ENCODE peak calls at places on chromosome 1, in eight cellular contexts. One of them, this sample, is unnamed.

GRCh38 chr1:41073971-41074370 is 52.4 kb upstream of the SLFNL1 start:
- DNase-seq in neural progenitor cell: no peak
- DNase-seq in left lung: no peak
- DNase-seq in breast epithelium: no peak
- DNase-seq in K562: no peak
- DNase-seq in foreskin keratinocyte: peak; percentile 28
- DNase-seq in upper lobe of right lung: no peak
- DNase-seq in fibroblast of lung: peak; percentile 14
- DNase-seq in this sample: no peak

GRCh38 chr1:63779872-63780271 is 6.1 kb downstream of the ROR1 start:
- DNase-seq in neural progenitor cell: no peak
- DNase-seq in left lung: no peak
- DNase-seq in breast epithelium: no peak
- DNase-seq in K562: no peak
- DNase-seq in foreskin keratinocyte: no peak
- DNase-seq in upper lobe of right lung: no peak
- DNase-seq in fibroblast of lung: peak; percentile 46
- DNase-seq in this sample: no peak

GRCh38 chr1:150295476-150295875 is 1.8 kb downstream of the MRPS21 start:
- DNase-seq in neural progenitor cell: no peak
- DNase-seq in left lung: no peak
- DNase-seq in breast epithelium: no peak
- DNase-seq in K562: no peak
- DNase-seq in foreskin keratinocyte: no peak
- DNase-seq in upper lobe of right lung: no peak
- DNase-seq in fibroblast of lung: no peak
- DNase-seq in this sample: no peak

GRCh38 chr1:32761253-32761877 is 55.8 kb downstream of the YARS1 start:
- DNase-seq in neural progenitor cell: no peak
- DNase-seq in left lung: no peak
- DNase-seq in breast epithelium: peak; percentile 80
- DNase-seq in K562: peak; percentile 81
- DNase-seq in foreskin keratinocyte: peak; percentile 89
- DNase-seq in upper lobe of right lung: peak; percentile 80
- DNase-seq in fibroblast of lung: peak; percentile 55
- DNase-seq in this sample: peak; percentile 60

GRCh38 chr1:14255711-14256110 is 342.8 kb upstream of the KAZN start:
- DNase-seq in neural progenitor cell: no peak
- DNase-seq in left lung: no peak
- DNase-seq in breast epithelium: no peak
- DNase-seq in K562: no peak
- DNase-seq in foreskin keratinocyte: no peak
- DNase-seq in upper lobe of right lung: no peak
- DNase-seq in fibroblast of lung: peak; percentile 9
- DNase-seq in this sample: no peak

GRCh38 chr1:156489166-156489934 is 11.2 kb downstream of the MEF2D start:
- DNase-seq in neural progenitor cell: peak; percentile 77
- DNase-seq in left lung: no peak
- DNase-seq in breast epithelium: no peak
- DNase-seq in K562: peak; percentile 53
- DNase-seq in foreskin keratinocyte: no peak
- DNase-seq in upper lobe of right lung: no peak
- DNase-seq in fibroblast of lung: no peak
- DNase-seq in this sample: no peak

GRCh38 chr1:191870490-191870889 is 287.8 kb upstream of the RGS18 start:
- DNase-seq in neural progenitor cell: no peak
- DNase-seq in left lung: no peak
- DNase-seq in breast epithelium: no peak
- DNase-seq in K562: no peak
- DNase-seq in foreskin keratinocyte: no peak
- DNase-seq in upper lobe of right lung: no peak
- DNase-seq in fibroblast of lung: no peak
- DNase-seq in this sample: no peak

GRCh38 chr1:205438213-205439158 is 16.6 kb upstream of the LEMD1 start:
- DNase-seq in neural progenitor cell: no peak
- DNase-seq in left lung: peak; percentile 86
- DNase-seq in breast epithelium: peak; percentile 77
- DNase-seq in K562: peak; percentile 83
- DNase-seq in foreskin keratinocyte: no peak
- DNase-seq in upper lobe of right lung: peak; percentile 88
- DNase-seq in fibroblast of lung: peak; percentile 73
- DNase-seq in this sample: peak; percentile 84

GRCh38 chr1:23422313-23422877 is 2.2 kb downstream of the TCEA3 start:
- DNase-seq in neural progenitor cell: no peak
- DNase-seq in left lung: no peak
- DNase-seq in breast epithelium: peak; percentile 61
- DNase-seq in K562: peak; percentile 77
- DNase-seq in foreskin keratinocyte: peak; percentile 14
- DNase-seq in upper lobe of right lung: peak; percentile 85
- DNase-seq in fibroblast of lung: peak; percentile 82
- DNase-seq in this sample: peak; percentile 84

GRCh38 chr1:162663086-162663485 is 30.8 kb downstream of the DDR2 start:
- DNase-seq in neural progenitor cell: no peak
- DNase-seq in left lung: no peak
- DNase-seq in breast epithelium: no peak
- DNase-seq in K562: no peak
- DNase-seq in foreskin keratinocyte: no peak
- DNase-seq in upper lobe of right lung: no peak
- DNase-seq in fibroblast of lung: no peak
- DNase-seq in this sample: no peak
- H3K4me1 ChIP-seq in neural progenitor cell: peaks cover 12% of the 10 kb centered on the region
- H3K4me1 ChIP-seq in left lung: no peaks in the 10 kb centered on the region
- H3K4me1 ChIP-seq in breast epithelium: no peaks in the 10 kb centered on the region
- H3K4me1 ChIP-seq in K562: no peaks in the 10 kb centered on the region
- H3K4me1 ChIP-seq in foreskin keratinocyte: peaks cover 12% of the 10 kb centered on the region
- H3K4me1 ChIP-seq in upper lobe of right lung: no peaks in the 10 kb centered on the region
- H3K4me1 ChIP-seq in fibroblast of lung: peaks cover 17% of the 10 kb centered on the region
- H3K4me1 ChIP-seq in this sample: no peaks in the 10 kb centered on the region

DNA sequence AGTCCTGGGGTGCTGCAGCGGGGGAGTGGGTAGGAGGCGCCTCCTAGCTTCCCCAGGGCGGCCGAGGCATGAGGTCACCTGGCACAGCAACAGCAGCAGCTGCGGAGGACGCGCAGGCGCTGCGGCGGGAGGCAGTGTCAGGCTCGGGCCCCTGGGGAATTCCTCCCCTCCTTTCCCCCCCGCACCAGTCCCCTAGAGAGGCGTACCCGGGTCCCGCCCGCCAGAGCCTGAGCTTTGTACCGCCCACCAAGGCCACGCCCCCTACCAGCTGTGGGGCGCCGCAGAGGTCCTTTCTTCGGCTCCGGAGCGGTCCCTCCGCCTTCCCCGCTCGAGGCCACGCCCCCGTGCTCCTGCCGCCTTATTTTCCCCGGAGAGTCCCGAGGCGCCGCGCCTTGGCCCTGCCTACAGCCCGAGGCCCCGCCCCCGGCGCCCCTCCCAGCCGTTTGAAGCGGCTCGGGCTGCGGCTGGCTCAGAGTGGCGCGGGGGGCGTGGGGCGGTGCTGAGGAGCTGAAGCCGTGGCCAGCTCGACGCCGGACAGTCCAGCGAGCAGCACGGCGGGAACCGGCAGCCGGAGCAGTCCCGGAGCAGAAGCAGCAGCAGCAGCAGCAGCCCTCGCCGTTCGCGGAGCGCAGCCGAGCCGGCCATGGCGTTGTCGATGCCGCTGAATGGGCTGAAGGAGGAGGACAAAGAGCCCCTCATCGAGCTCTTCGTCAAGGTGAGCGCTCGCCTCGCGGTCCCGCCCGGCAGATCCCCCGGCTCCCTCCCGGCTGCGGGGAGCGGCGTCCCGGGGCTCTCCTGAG is at the start of gene CLIC4:
- DNase-seq in neural progenitor cell: peak; percentile 100
- DNase-seq in left lung: peak; percentile 100
- DNase-seq in breast epithelium: peak; percentile 99
- DNase-seq in K562: peak; percentile 99
- DNase-seq in foreskin keratinocyte: peak; percentile 96
- DNase-seq in upper lobe of right lung: peak; percentile 100
- DNase-seq in fibroblast of lung: peak; percentile 99
- DNase-seq in this sample: peak; percentile 100
- TF ChIP-seq CTCF in neural progenitor cell: no peak
- TF ChIP-seq CTCF in left lung: peak; percentile 10
- TF ChIP-seq CTCF in breast epithelium: no peak
- TF ChIP-seq CTCF in K562: peak; percentile 46
- TF ChIP-seq CTCF in foreskin keratinocyte: peak; percentile 77
- TF ChIP-seq CTCF in upper lobe of right lung: no peak
- TF ChIP-seq CTCF in fibroblast of lung: peak; percentile 24
- TF ChIP-seq CTCF in this sample: peak; percentile 14

GRCh38 chr1:221069178-221069903 is 190.1 kb downstream of the HLX start:
- DNase-seq in neural progenitor cell: peak; percentile 4
- DNase-seq in left lung: no peak
- DNase-seq in breast epithelium: no peak
- DNase-seq in K562: no peak
- DNase-seq in foreskin keratinocyte: no peak
- DNase-seq in upper lobe of right lung: no peak
- DNase-seq in fibroblast of lung: no peak
- DNase-seq in this sample: no peak
- H3K4me1 ChIP-seq in neural progenitor cell: no peaks in the 10 kb centered on the region
- H3K4me1 ChIP-seq in left lung: no peaks in the 10 kb centered on the region
- H3K4me1 ChIP-seq in breast epithelium: no peaks in the 10 kb centered on the region
- H3K4me1 ChIP-seq in K562: no peaks in the 10 kb centered on the region
- H3K4me1 ChIP-seq in foreskin keratinocyte: no peaks in the 10 kb centered on the region
- H3K4me1 ChIP-seq in upper lobe of right lung: peaks cover 18% of the 10 kb centered on the region
- H3K4me1 ChIP-seq in fibroblast of lung: no peaks in the 10 kb centered on the region
- H3K4me1 ChIP-seq in this sample: peaks cover 8% of the 10 kb centered on the region

GRCh38 chr1:65471213-65471833 is 50.9 kb downstream of the LEPR start:
- DNase-seq in neural progenitor cell: no peak
- DNase-seq in left lung: no peak
- DNase-seq in breast epithelium: no peak
- DNase-seq in K562: no peak
- DNase-seq in foreskin keratinocyte: no peak
- DNase-seq in upper lobe of right lung: no peak
- DNase-seq in fibroblast of lung: no peak
- DNase-seq in this sample: no peak

GRCh38 chr1:65469889-65470340 is 49.4 kb downstream of the LEPR start:
- DNase-seq in neural progenitor cell: no peak
- DNase-seq in left lung: no peak
- DNase-seq in breast epithelium: no peak
- DNase-seq in K562: no peak
- DNase-seq in foreskin keratinocyte: no peak
- DNase-seq in upper lobe of right lung: no peak
- DNase-seq in fibroblast of lung: peak; percentile 22
- DNase-seq in this sample: no peak

GRCh38 chr1:65469126-65469888 is 48.8 kb downstream of the LEPR start:
- DNase-seq in neural progenitor cell: no peak
- DNase-seq in left lung: no peak
- DNase-seq in breast epithelium: no peak
- DNase-seq in K562: no peak
- DNase-seq in foreskin keratinocyte: no peak
- DNase-seq in upper lobe of right lung: no peak
- DNase-seq in fibroblast of lung: no peak
- DNase-seq in this sample: no peak

GRCh38 chr1:65470766-65471165 is 50.3 kb downstream of the LEPR start:
- DNase-seq in neural progenitor cell: no peak
- DNase-seq in left lung: no peak
- DNase-seq in breast epithelium: no peak
- DNase-seq in K562: no peak
- DNase-seq in foreskin keratinocyte: no peak
- DNase-seq in upper lobe of right lung: no peak
- DNase-seq in fibroblast of lung: peak; percentile 31
- DNase-seq in this sample: no peak

DNA sequence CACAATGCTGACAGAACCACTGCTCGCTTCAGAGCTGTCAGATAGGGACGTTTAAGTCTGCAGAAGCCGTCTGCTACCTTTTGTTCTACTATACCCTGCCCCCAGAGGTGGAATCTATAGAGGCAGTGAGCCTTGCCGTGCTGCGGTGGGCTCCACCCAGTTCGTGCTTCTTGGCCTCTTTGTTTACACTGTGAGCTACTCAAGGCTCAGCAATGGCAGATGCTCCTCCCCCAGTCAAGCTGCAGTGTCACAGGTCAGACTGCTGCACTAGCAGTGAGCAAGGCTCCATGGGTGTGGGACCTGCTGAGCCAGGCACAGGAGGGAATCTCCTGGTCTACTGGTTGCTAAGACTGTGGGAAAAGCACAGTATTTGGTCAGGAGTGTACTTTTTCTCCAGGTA is 47.1 kb downstream of the LEPR start:
- DNase-seq in neural progenitor cell: peak; percentile 91
- DNase-seq in left lung: no peak
- DNase-seq in breast epithelium: no peak
- DNase-seq in K562: peak; percentile 55
- DNase-seq in foreskin keratinocyte: peak; percentile 20
- DNase-seq in upper lobe of right lung: no peak
- DNase-seq in fibroblast of lung: peak; percentile 67
- DNase-seq in this sample: no peak
- TF ChIP-seq CTCF in neural progenitor cell: peak; percentile 35
- TF ChIP-seq CTCF in left lung: no peak
- TF ChIP-seq CTCF in breast epithelium: no peak
- TF ChIP-seq CTCF in K562: peak; percentile 44
- TF ChIP-seq CTCF in foreskin keratinocyte: no peak
- TF ChIP-seq CTCF in upper lobe of right lung: no peak
- TF ChIP-seq CTCF in fibroblast of lung: no peak
- TF ChIP-seq CTCF in this sample: no peak

GRCh38 chr1:9814619-9815018 is 9.1 kb downstream of the CLSTN1 start:
- DNase-seq in neural progenitor cell: no peak
- DNase-seq in left lung: no peak
- DNase-seq in breast epithelium: no peak
- DNase-seq in K562: no peak
- DNase-seq in foreskin keratinocyte: no peak
- DNase-seq in upper lobe of right lung: no peak
- DNase-seq in fibroblast of lung: no peak
- DNase-seq in this sample: no peak
- H3K4me1 ChIP-seq in neural progenitor cell: peaks cover 16% of the 10 kb centered on the region
- H3K4me1 ChIP-seq in left lung: no peaks in the 10 kb centered on the region
- H3K4me1 ChIP-seq in breast epithelium: no peaks in the 10 kb centered on the region
- H3K4me1 ChIP-seq in K562: no peaks in the 10 kb centered on the region
- H3K4me1 ChIP-seq in foreskin keratinocyte: peaks cover 22% of the 10 kb centered on the region
- H3K4me1 ChIP-seq in upper lobe of right lung: peaks cover 3% of the 10 kb centered on the region
- H3K4me1 ChIP-seq in fibroblast of lung: no peaks in the 10 kb centered on the region
- H3K4me1 ChIP-seq in this sample: peaks cover 8% of the 10 kb centered on the region

DNA sequence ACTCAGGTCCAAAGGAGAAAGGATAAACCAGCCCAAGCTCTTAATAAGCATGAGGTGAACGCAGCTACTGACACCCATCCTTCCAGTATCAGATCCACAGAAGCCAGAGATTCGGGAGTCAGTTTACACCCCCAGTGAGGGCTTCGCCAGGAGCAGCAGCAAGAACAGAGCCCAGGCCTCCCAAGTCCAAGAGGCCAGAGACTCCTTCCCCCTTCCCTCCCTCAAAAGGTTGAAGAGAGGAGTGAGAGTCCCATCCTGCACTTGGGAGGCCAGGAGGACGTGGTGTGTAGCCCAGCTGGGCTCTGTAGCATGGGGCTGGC is 72.8 kb downstream of the MRPL37 start:
- DNase-seq in neural progenitor cell: no peak
- DNase-seq in left lung: no peak
- DNase-seq in breast epithelium: no peak
- DNase-seq in K562: peak; percentile 65
- DNase-seq in foreskin keratinocyte: no peak
- DNase-seq in upper lobe of right lung: no peak
- DNase-seq in fibroblast of lung: peak; percentile 17
- DNase-seq in this sample: no peak
- TF ChIP-seq CTCF in neural progenitor cell: no peak
- TF ChIP-seq CTCF in left lung: no peak
- TF ChIP-seq CTCF in breast epithelium: no peak
- TF ChIP-seq CTCF in K562: no peak
- TF ChIP-seq CTCF in foreskin keratinocyte: no peak
- TF ChIP-seq CTCF in upper lobe of right lung: peak; percentile 50
- TF ChIP-seq CTCF in fibroblast of lung: no peak
- TF ChIP-seq CTCF in this sample: no peak